ENCODE peak calls at places on chromosomes 16 and 17, in nine cellular contexts. J is heart right ventricle; V is SJCRH30; G is ovary; M is effector memory CD4-positive, alpha-beta T cell; U is tibial nerve; W is CD4-positive, alpha-beta memory T cell; Y is endothelial cell of umbilical vein; Z is neural progenitor cell. S is an unnamed sample. For H3K9me3, the result is how much of the 10 kb centered on the place peaks cover.

GRCh38 chr17:66717680-66718079 is 117.2 kb upstream of the CACNG5 start:
- DNase-seq in J (no peak), V (peak), G (no peak), M (no peak), U (no peak), W (no peak), Y (no peak), Z (no peak), S (no peak)

GRCh38 chr17:35749560-35750412 is 3.3 kb downstream of the GAS2L2 start:
- DNase-seq in J (no peak), V (no peak), G (no peak), M (no peak), U (no peak), W (no peak), Y (no peak), Z (peak), S (no peak)

GRCh38 chr16:23948949-23949392 is 113.2 kb downstream of the PRKCB start:
- DNase-seq in J (no peak), V (no peak), G (no peak), M (peak), U (no peak), W (peak), Y (no peak), Z (no peak), S (peak)

GRCh38 chr16:10122026-10122425 is 60.2 kb downstream of the GRIN2A start:
- DNase-seq in J (no peak), V (no peak), G (no peak), M (no peak), U (no peak), W (no peak), Y (no peak), Z (no peak), S (no peak)

GRCh38 chr16:3020604-3021448 is 658 bp downstream of the TNFRSF12A start:
- DNase-seq in J (peak), V (peak), G (peak), M (peak), U (peak), W (no peak), Y (peak), Z (peak), S (peak)

GRCh38 chr16:75460441-75460840 is 4.0 kb downstream of the TMEM170A start:
- DNase-seq in J (no peak), V (no peak), G (peak), M (no peak), U (no peak), W (no peak), Y (no peak), Z (peak), S (no peak)

GRCh38 chr17:64073771-64074703 is 53.6 kb upstream of the ICAM2 start:
- DNase-seq in J (no peak), V (no peak), G (no peak), M (no peak), U (no peak), W (no peak), Y (no peak), Z (no peak), S (no peak)

GRCh38 chr16:85416267-85417109 is 196.6 kb upstream of the GSE1 start:
- DNase-seq in J (peak), V (peak), G (peak), M (peak), U (no peak), W (peak), Y (no peak), Z (peak), S (peak)

GRCh38 chr17:82129095-82129494 is 31.1 kb upstream of the FASN start:
- DNase-seq in J (no peak), V (no peak), G (no peak), M (no peak), U (no peak), W (no peak), Y (no peak), Z (no peak), S (no peak)

GRCh38 chr17:6506679-6507231 is 49.6 kb downstream of the PITPNM3 start:
- DNase-seq in J (no peak), V (no peak), G (peak), M (no peak), U (no peak), W (no peak), Y (peak), Z (no peak), S (no peak)

GRCh38 chr17:78475211-78475610 is 96.8 kb downstream of the PGS1 start:
- DNase-seq in J (no peak), V (no peak), G (no peak), M (no peak), U (no peak), W (no peak), Y (no peak), Z (no peak), S (no peak)

GRCh38 chr16:69620564-69620963 is 54.8 kb downstream of the NFAT5 start:
- DNase-seq in J (no peak), V (no peak), G (no peak), M (no peak), U (no peak), W (no peak), Y (no peak), Z (no peak), S (no peak)

GRCh38 chr17:80225230-80225629 is 5.0 kb downstream of the SLC26A11 start:
- DNase-seq in J (no peak), V (no peak), G (no peak), M (no peak), U (no peak), W (no peak), Y (no peak), Z (peak), S (no peak)

GRCh38 chr16:29315916-29316517 is 90.5 kb downstream of the NPIPB11 start:
- DNase-seq in J (no peak), V (no peak), G (no peak), M (no peak), U (no peak), W (no peak), Y (no peak), Z (peak), S (no peak)

GRCh38 chr17:64038331-64039105 is 18.1 kb upstream of the ICAM2 start:
- DNase-seq in J (no peak), V (no peak), G (no peak), M (no peak), U (no peak), W (no peak), Y (no peak), Z (no peak), S (no peak)

GRCh38 chr16:66928702-66929388 is 3.5 kb upstream of the RRAD start:
- DNase-seq in J (no peak), V (peak), G (no peak), M (no peak), U (no peak), W (no peak), Y (no peak), Z (peak), S (peak)

GRCh38 chr16:57392694-57393093 is 11.9 kb upstream of the CCL17 start:
- DNase-seq in J (no peak), V (no peak), G (no peak), M (no peak), U (no peak), W (no peak), Y (no peak), Z (no peak), S (no peak)

GRCh38 chr17:5821057-5821456 is 236.7 kb upstream of the NLRP1 start:
- DNase-seq in J (no peak), V (no peak), G (no peak), M (no peak), U (no peak), W (no peak), Y (no peak), Z (no peak), S (no peak)

GRCh38 chr17:8225813-8226535 is 15.6 kb upstream of the AURKB start:
- DNase-seq in J (peak), V (peak), G (peak), M (peak), U (peak), W (peak), Y (peak), Z (peak), S (peak)

GRCh38 chr17:72387487-72387886 is 266.7 kb downstream of the SOX9 start:
- DNase-seq in J (no peak), V (peak), G (no peak), M (no peak), U (no peak), W (no peak), Y (no peak), Z (no peak), S (no peak)

GRCh38 chr17:19542247-19542646 is 8.6 kb downstream of the SLC47A1 start:
- DNase-seq in J (no peak), V (no peak), G (no peak), M (no peak), U (no peak), W (no peak), Y (no peak), Z (no peak), S (no peak)

GRCh38 chr17:74361613-74362391 is at the start of gene BTBD17:
- DNase-seq in J (peak), V (peak), G (peak), M (peak), U (peak), W (no peak), Y (peak), Z (peak), S (peak)

GRCh38 chr17:45312477-45313418 is 4.1 kb downstream of the MAP3K14 start:
- DNase-seq in J (no peak), V (no peak), G (no peak), M (no peak), U (no peak), W (no peak), Y (no peak), Z (no peak), S (no peak)

GRCh38 chr16:59973966-59974365 is 1239.8 kb upstream of the GOT2 start:
- DNase-seq in J (no peak), V (no peak), G (no peak), M (no peak), U (no peak), W (no peak), Y (no peak), Z (no peak), S (no peak)

GRCh38 chr17:20095366-20096080 is 86.4 kb downstream of the SPECC1 start:
- DNase-seq in J (peak), V (peak), G (peak), M (no peak), U (peak), W (no peak), Y (peak), Z (peak), S (no peak)

DNA sequence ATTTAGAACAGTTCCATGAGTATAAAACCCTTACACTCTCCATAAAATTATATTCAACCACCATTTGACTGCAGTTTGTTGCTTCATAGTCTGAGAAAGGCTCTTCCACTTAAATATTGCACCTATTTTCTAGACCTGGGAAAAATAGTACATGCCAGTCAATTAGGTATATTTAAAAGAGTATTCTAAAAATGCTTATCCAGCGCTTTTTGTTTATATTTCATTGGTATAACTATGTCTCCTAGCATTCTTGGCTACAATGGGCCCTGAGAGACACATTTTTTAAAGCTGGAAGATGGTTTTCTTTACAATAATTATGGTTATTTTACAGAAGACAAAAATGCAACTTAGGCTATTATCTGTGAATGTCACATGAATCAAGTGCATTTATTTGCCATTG is 439.4 kb downstream of the KCNJ18 start:
- DNase-seq in J (no peak), V (no peak), G (no peak), M (no peak), U (no peak), W (no peak), Y (no peak), Z (no peak), S (no peak)
- H3K9me3 ChIP-seq in J (under half), V (under half), G (under half), M (under half), U (under half), W (under half), Y (under half), Z (under half), S (under half)

DNA sequence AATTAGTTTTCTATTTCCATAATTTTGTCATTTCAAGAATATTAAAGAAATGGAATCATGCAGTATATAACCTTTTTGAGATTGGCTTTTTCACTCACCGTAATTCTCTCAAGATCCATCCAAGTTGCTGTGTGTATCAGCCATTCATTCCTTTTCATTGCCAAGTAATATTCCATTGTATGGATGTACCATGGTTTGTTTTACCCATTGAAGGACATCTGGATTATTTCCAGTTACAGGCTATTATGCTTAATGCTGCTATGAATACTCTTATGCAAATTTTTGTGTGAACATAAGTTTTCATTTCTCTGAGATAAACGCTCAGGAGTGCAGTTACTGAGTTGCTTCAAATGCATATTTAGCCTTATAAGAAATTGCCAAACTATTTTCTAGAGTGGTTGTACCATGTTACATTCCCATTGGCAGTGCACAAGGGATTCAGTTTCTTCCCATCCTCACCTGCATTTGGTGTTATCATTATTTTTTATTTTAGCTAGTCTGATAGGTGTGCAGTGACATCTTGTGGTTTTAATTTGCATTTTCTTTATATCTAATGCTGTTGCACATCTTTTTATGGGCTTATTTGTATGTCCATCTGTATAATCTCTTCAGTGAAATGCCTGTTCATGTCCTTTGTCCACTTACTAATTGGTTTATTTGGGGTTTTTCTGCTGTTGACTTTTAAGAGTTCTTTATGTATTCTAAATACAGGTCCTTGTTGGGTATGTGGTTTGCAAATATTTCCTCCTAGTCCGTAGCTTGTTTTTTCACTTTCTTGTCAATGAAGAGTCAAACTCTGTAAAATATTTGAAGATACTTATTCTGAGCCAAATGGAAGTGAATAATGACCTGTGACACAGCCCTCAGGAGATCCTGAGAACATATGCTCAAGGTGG is 32.7 kb downstream of the BMERB1 start:
- DNase-seq in J (no peak), V (no peak), G (no peak), M (no peak), U (no peak), W (no peak), Y (no peak), Z (no peak), S (no peak)
- H3K4me3 ChIP-seq in J (no peak), V (no peak), G (no peak), M (no peak), U (no peak), W (no peak), Y (no peak), Z (no peak), S (no peak)

GRCh38 chr17:61450641-61451537 is 1.3 kb upstream of the TBX4 start:
- DNase-seq in J (no peak), V (no peak), G (no peak), M (no peak), U (no peak), W (no peak), Y (no peak), Z (peak), S (no peak)

GRCh38 chr17:61453563-61453962 is 1.3 kb downstream of the TBX4 start:
- DNase-seq in J (no peak), V (no peak), G (no peak), M (no peak), U (no peak), W (no peak), Y (peak), Z (no peak), S (no peak)

GRCh38 chr17:61454095-61454931 is 2.1 kb downstream of the TBX4 start:
- DNase-seq in J (no peak), V (no peak), G (no peak), M (no peak), U (no peak), W (no peak), Y (no peak), Z (peak), S (no peak)

GRCh38 chr17:61451538-61452300 is 503 bp upstream of the TBX4 start:
- DNase-seq in J (no peak), V (no peak), G (no peak), M (no peak), U (no peak), W (no peak), Y (no peak), Z (peak), S (no peak)

DNA sequence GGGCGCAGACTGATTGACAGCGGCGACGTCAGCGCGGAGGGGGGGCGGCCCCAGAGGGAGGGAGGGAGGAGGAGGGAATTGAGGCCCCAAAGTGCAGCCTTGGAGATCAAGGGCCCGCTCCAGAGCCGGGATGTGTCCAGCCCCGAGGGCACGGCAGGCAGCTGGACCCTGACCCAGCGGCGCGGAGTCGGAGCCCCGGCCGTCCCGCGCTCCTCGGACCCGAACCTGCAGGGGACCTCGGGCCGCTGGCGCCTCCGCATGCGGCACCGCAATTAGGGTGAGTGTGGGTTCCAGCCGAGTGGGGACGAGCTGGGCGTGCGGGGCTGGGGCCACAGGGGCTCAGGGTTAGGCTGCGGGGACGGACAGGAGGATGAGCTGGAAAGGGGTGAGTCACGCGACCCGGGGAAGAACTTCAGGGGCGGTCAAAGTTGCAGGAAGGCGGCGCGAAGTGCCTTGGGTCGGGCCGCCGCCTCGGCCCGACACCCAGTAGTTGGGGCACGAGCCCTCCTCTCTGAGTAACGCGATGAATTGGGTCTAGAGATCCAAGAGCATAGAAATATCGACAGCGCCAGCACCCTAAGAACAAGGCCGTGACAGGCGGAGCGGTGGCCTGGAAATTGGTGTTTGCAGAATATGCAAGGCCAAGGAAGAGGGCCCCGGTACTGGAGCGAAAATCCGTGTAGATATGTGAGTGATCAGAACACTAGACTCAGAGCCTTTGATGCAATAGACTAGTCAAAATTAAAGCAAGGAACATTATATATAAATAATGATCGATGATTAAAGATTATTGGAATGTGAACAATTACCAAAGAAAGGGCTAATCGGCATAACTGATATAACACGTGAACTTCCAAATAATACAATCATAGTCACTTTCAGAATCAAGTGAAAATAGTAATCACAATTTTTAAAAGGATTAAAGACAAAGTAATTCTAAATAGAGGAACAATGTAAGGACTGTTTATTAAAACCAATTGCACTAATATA is at the start of gene TBX4:
- DNase-seq in J (no peak), V (no peak), G (no peak), M (no peak), U (no peak), W (no peak), Y (no peak), Z (peak), S (no peak)
- H3K27ac ChIP-seq in J (no peak), V (no peak), G (no peak), M (no peak), U (no peak), W (no peak), Y (no peak), Z (no peak), S (no peak)

GRCh38 chr16:917591-918061 is 53.2 kb downstream of the LMF1 start:
- DNase-seq in J (no peak), V (no peak), G (no peak), M (no peak), U (no peak), W (no peak), Y (no peak), Z (no peak), S (no peak)

GRCh38 chr16:919658-920631 is 50.8 kb downstream of the LMF1 start:
- DNase-seq in J (peak), V (no peak), G (no peak), M (no peak), U (no peak), W (no peak), Y (no peak), Z (no peak), S (no peak)

GRCh38 chr16:918741-919657 is 51.8 kb downstream of the LMF1 start:
- DNase-seq in J (no peak), V (no peak), G (no peak), M (no peak), U (no peak), W (no peak), Y (no peak), Z (no peak), S (no peak)

GRCh38 chr16:916400-916799 is 54.4 kb downstream of the LMF1 start:
- DNase-seq in J (no peak), V (no peak), G (no peak), M (no peak), U (no peak), W (no peak), Y (no peak), Z (no peak), S (no peak)

DNA sequence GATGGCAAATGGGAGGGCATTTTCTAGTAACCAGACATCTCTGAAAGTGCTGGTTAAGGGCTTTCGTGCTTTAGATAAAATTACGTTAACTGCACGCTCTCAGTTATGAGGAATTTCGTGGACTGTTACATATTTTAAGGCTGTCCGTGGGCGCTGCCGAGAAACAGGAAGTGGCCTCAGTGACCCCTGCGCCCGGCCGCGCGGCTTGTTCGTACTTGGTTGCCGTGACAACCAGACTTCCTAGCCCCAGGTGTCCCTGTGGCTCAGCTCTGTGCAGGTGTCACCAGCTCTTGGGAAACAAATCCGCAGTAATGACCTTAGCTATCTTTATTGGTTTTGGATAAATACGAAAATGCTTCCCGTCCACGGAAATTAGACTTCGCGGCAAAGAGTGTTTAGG is 52.7 kb downstream of the LMF1 start:
- DNase-seq in J (no peak), V (no peak), G (no peak), M (no peak), U (no peak), W (no peak), Y (no peak), Z (peak), S (no peak)
- H3K9me3 ChIP-seq in J (under half), V (under half), G (under half), M (under half), U (under half), W (under half), Y (under half), Z (under half), S (under half)

DNA sequence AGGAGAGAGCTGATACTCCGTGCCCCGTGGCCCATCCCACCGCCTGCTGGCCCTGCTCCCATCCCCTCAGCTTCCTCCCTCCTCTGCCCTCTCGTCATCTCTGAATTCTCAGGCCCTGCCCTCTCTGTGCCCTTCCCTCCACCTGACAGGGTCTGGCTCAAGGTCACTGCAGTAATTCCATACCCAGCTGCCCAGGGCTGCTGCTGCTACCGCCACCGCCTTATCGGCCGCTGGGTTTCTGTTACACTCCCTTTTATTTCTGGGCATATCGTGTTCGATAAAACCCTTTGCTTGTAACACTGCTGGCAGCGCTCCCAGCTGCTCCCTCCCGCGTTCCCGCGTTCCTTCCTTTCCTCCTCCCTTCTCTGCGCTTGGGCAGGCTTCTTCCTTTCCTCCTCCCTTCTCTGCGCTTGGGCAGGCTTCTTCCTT is 1.2 kb downstream of the EPN3 start:
- DNase-seq in J (peak), V (no peak), G (peak), M (no peak), U (peak), W (no peak), Y (peak), Z (no peak), S (no peak)
- H3K4me3 ChIP-seq in J (peak), V (no peak), G (peak), M (no peak), U (no peak), W (no peak), Y (no peak), Z (peak), S (no peak)

S was measured in CD8-positive, alpha-beta memory T cell.